ENCODE peak calls at places on chromosomes 11 and 22, in four cellular contexts. W is CD8-positive, alpha-beta T cell; I is activated CD8-positive, alpha-beta memory T cell treated with anti-CD3 and anti-CD28 coated beads, Interleukin-2, amount 50 U/mL, for 48 hours; E is fibroblast of lung. D is an unnamed sample.

GRCh38 chr11:12802418-12803085 is 128.3 kb downstream of the TEAD1 start:
- DNase-seq in W (no peak), I (no peak), E (peak), D (peak)

GRCh38 chr22:46843691-46844297 is 81.3 kb downstream of the TBC1D22A start:
- DNase-seq in E (peak), W (no peak), I (no peak), D (no peak)

GRCh38 chr22:30036656-30037055 is 43.6 kb upstream of the HORMAD2 start:
- DNase-seq in E (no peak), W (no peak), I (no peak), D (peak)

GRCh38 chr11:2218234-2218633 is 46.6 kb upstream of the TH start:
- DNase-seq in E (no peak), W (no peak), I (no peak), D (no peak)

GRCh38 chr11:16993495-16993894 is 20.7 kb downstream of the PLEKHA7 start:
- DNase-seq in E (no peak), W (no peak), I (no peak), D (no peak)

GRCh38 chr11:92383430-92383829 is 158.8 kb downstream of the FAT3 start:
- DNase-seq in E (peak), W (no peak), I (no peak), D (no peak)

GRCh38 chr22:30425616-30426394 is at the start of gene MTFP1:
- DNase-seq in W (peak), I (peak), E (peak), D (peak)

GRCh38 chr11:35932641-35933571 is 11.0 kb upstream of the LDLRAD3 start:
- DNase-seq in W (no peak), I (no peak), E (peak), D (no peak)

GRCh38 chr11:34114471-34114870 is 9.0 kb downstream of the NAT10 start:
- DNase-seq in E (no peak), I (no peak), W (no peak), D (no peak)

GRCh38 chr11:120215634-120216033 is 4.8 kb downstream of the OAF start:
- DNase-seq in I (no peak), W (no peak), E (peak), D (peak)

GRCh38 chr22:23182289-23183106 is 2.2 kb downstream of the BCR start:
- DNase-seq in I (peak), W (peak), E (no peak), D (no peak)

GRCh38 chr11:113715882-113716625 is 9.9 kb upstream of the TMPRSS5 start:
- DNase-seq in W (no peak), I (no peak), E (no peak), D (no peak)

GRCh38 chr11:31887180-31887579 is 76.1 kb upstream of the PAX6 start:
- DNase-seq in W (no peak), E (no peak), I (no peak), D (no peak)

GRCh38 chr11:118051611-118052461 is 25.0 kb upstream of the TMPRSS4 start:
- DNase-seq in W (peak), E (no peak), I (peak), D (peak)

D was measured in Peyer's patch.